ENCODE peak calls at places on chromosomes 13 and 19, in four cellular contexts. O is sigmoid colon, Z is tibial artery, G is left ventricle myocardium inferior. V is an unnamed sample.

GRCh38 chr19:1746401-1747284 is 6.7 kb upstream of the ONECUT3 start:
- DNase-seq in O (no peak), Z (no peak), G (no peak), V (no peak)

GRCh38 chr19:35609881-35610353 is 2.6 kb upstream of the HAUS5 start:
- DNase-seq in O (no peak), Z (no peak), G (no peak), V (no peak)

GRCh38 chr13:62093984-62094383 is 678.3 kb upstream of the PCDH20 start:
- DNase-seq in O (no peak), Z (no peak), G (no peak), V (no peak)

GRCh38 chr13:25068810-25069209 is 27.1 kb upstream of the PABPC3 start:
- DNase-seq in O (no peak), Z (no peak), G (no peak), V (no peak)

GRCh38 chr13:27039171-27039701 is 132.4 kb downstream of the USP12 start:
- DNase-seq in O (no peak), Z (no peak), G (no peak), V (no peak)

GRCh38 chr13:41520016-41520698 is 62.8 kb downstream of the RGCC start:
- DNase-seq in O (no peak), Z (no peak), G (no peak), V (no peak)

GRCh38 chr19:46533085-46534081 is 37.7 kb upstream of the PNMA8B start:
- DNase-seq in O (peak; percentile 45), Z (peak; percentile 63), G (no peak), V (no peak)

GRCh38 chr19:1651061-1651547 is 1.3 kb downstream of the TCF3 start:
- DNase-seq in O (peak; percentile 60), Z (no peak), G (no peak), V (no peak)

GRCh38 chr13:84776578-84776977 is 894.3 kb upstream of the SLITRK1 start:
- DNase-seq in O (no peak), Z (no peak), G (no peak), V (no peak)

GRCh38 chr19:6868341-6868740 is 19.0 kb upstream of the ADGRE1 start:
- DNase-seq in O (no peak), Z (no peak), G (no peak), V (peak; percentile 12)

GRCh38 chr19:41588497-41589209 is 12.7 kb downstream of the CEACAM21 start:
- DNase-seq in O (no peak), Z (no peak), G (no peak), V (no peak)

GRCh38 chr19:2867025-2867991 is at the start of gene ZNF556:
- DNase-seq in O (no peak), Z (no peak), G (no peak), V (no peak)

GRCh38 chr13:42377640-42378382 is 105.9 kb downstream of the AKAP11 start:
- DNase-seq in O (no peak), Z (no peak), G (no peak), V (no peak)

GRCh38 chr19:2242092-2242537 is 5.5 kb downstream of the SF3A2 start:
- DNase-seq in O (no peak), Z (no peak), G (no peak), V (no peak)

GRCh38 chr19:55597493-55597892 is 1.8 kb downstream of the FIZ1 start:
- DNase-seq in O (no peak), Z (no peak), G (no peak), V (no peak)

GRCh38 chr19:28456264-28456663 is 756.7 kb downstream of the UQCRFS1 start:
- DNase-seq in O (no peak), Z (no peak), G (no peak), V (no peak)

GRCh38 chr13:51772781-51773180 is 31.2 kb downstream of the DHRS12 start:
- DNase-seq in O (no peak), Z (no peak), G (no peak), V (no peak)

GRCh38 chr13:51614350-51614786 is 30.1 kb downstream of the WDFY2 start:
- DNase-seq in O (no peak), Z (no peak), G (no peak), V (no peak)

GRCh38 chr19:3210347-3211017 is 14.0 kb upstream of the CELF5 start:
- DNase-seq in O (no peak), Z (no peak), G (peak; percentile 46), V (peak; percentile 62)

GRCh38 chr19:5951338-5951861 is 26.5 kb downstream of the RANBP3 start:
- DNase-seq in O (peak; percentile 66), Z (no peak), G (no peak), V (no peak)

GRCh38 chr13:28325022-28325421 is 169.9 kb downstream of the FLT1 start:
- DNase-seq in O (no peak), Z (no peak), G (no peak), V (no peak)

GRCh38 chr13:79141082-79141481 is 265.0 kb downstream of the RBM26 start:
- DNase-seq in O (no peak), Z (no peak), G (no peak), V (no peak)

GRCh38 chr13:39779337-39780270 is 124.1 kb downstream of the COG6 start:
- DNase-seq in O (no peak), Z (no peak), G (no peak), V (no peak)

GRCh38 chr19:49907745-49908446 is 11.2 kb upstream of the IL4I1 start:
- DNase-seq in O (no peak), Z (no peak), G (no peak), V (no peak)

GRCh38 chr19:53977429-53977990 is 13.9 kb upstream of the CACNG6 start:
- DNase-seq in O (peak; percentile 87), Z (peak; percentile 78), G (peak; percentile 61), V (peak; percentile 90)

GRCh38 chr19:14440049-14440448 is 6.9 kb downstream of the PKN1 start:
- DNase-seq in O (peak; percentile 78), Z (peak; percentile 81), G (peak; percentile 82), V (peak; percentile 80)

GRCh38 chr13:19864018-19864338 is 529 bp upstream of the ZMYM5 start:
- DNase-seq in O (peak; percentile 83), Z (peak; percentile 86), G (peak; percentile 77), V (peak; percentile 82)

GRCh38 chr13:45626731-45627374 is 11.3 kb upstream of the ERICH6B start:
- DNase-seq in O (no peak), Z (no peak), G (no peak), V (no peak)

GRCh38 chr13:47545206-47545605 is 455.9 kb downstream of the SUCLA2 start:
- DNase-seq in O (no peak), Z (no peak), G (no peak), V (no peak)

GRCh38 chr13:101451641-101452040 is 834 bp upstream of the ITGBL1 start:
- DNase-seq in O (no peak), Z (no peak), G (no peak), V (no peak)
- H3K4me1 ChIP-seq in O (peaks cover 14% of the 10 kb centered on the region), Z (peaks cover 58% of the 10 kb centered on the region), G (peaks cover 15% of the 10 kb centered on the region), V (no peaks in the 10 kb centered on the region)

GRCh38 chr13:58376775-58377174 is 745.2 kb downstream of the PCDH17 start:
- DNase-seq in O (no peak), Z (no peak), G (no peak), V (no peak)
- TF ChIP-seq CTCF in O (no peak), Z (no peak), G (no peak), V (no peak)

DNA sequence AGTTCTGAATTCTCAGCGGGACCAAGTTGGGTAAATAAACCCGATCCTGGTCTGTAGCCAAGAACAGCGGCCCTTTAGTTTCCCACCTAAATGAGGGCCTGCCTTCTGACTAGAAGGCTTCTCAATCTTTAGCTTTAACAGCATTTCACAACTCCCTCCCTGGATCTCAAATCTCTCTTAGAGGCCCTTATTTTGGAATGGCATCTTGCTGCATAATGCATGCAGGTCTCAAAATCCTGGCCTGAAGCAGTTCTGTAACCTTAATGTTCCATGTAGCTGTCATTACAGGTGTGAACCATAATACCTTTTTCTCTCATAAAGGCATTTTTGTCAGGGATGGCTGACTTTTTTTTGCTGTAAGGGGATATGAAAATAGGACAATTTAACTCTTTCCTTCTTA is 29.5 kb downstream of the ZNF90 start:
- DNase-seq in O (no peak), Z (no peak), G (no peak), V (no peak)
- H3K36me3 ChIP-seq in O (no peaks in the 10 kb centered on the region), Z (peaks cover 43% of the 10 kb centered on the region), G (peaks cover 66% of the 10 kb centered on the region), V (no peaks in the 10 kb centered on the region)

DNA sequence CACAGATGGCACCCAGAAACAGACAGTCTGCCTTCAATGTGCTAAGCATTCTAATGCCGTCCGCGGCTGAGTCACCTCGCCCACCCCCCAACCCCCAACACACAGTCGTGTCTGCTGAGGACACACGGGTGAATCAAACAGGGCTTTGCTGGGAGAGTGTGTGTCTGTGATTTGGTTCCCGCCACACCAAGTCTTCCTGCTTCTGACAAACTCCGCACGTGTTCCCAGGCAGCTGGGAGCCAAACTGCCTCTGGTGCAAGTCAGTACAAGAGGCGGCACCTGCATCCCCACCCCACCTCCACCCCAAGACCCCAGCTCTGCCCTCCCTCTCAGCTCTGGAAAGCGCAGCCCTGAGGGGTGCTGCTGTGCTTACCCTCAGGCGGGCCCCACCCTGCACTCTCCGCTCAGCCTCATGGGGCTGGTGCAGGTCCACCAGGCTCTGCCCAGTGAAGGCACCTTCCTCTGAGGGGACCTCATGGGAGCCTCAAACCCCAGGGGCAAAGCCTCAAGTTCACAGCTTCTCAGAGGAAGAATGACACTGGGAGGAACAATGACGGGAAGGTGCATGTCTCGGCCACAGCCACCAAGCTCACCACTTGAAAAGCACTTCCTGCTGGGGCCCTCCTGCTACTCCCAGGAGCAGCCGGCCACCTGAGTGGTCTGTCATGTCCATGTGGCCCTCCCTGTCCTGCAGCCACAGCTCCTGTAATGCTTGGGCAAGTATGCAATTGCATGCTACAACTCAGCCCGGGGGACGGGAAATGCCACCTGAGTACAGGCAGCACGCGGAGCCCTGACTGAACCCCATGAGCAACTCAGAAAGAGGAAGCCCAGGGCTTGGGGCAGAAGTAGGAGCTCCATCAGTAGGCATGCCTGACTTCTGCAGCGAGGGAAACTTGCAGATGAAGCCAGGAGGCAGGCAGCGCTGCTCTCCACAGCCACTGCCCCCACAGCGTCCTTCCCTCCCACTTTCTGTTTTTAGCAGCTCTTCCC is 15.1 kb upstream of the SLC35E1 start:
- DNase-seq in O (no peak), Z (no peak), G (no peak), V (no peak)
- H3K4me1 ChIP-seq in O (peaks cover 88% of the 10 kb centered on the region), Z (peaks cover 70% of the 10 kb centered on the region), G (peaks cover 99% of the 10 kb centered on the region), V (peaks cover 75% of the 10 kb centered on the region)

DNA sequence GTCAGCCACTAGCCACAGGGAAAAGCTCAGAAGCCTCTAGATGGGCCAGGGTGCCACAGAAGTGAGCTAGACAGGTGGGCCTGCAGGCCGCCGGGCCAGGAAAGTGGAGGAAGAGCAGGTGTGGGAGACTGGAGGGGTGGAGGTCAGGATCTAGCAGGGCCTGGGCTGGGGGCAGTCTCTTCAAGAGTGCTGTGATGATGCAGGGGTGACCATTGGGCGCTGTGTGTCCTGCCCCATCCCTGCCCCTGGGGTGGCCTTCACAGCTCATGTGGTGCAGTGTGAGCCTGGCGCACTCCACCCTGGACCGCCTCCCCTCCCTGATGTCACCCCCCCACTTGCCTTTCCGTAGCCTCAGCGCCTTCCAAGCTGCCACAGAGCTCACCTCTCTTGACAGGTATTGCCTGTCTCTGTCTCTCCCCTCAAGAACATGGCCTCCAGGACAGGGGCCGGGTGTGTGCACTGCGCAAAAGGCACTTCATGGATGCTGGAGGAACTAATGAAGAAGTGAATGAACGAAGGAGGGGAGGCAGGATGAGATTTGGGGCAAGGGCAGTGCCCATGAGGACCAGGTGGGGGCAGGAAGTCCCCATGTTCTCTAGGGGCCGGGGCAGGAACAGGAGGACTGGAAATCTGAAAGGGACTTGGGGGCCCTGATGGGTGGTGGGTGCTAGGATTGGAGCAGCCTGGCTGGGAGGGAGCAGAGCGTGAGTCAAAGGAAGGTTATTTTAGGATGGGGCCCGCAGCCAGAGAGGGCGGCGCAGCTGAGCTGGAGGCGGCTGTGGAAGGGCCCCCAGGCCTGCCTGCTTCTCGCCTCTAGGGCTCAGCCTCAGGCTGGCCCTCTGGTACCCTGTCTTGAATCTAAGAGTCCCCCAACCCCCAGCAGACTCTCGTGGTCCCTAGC is 6.6 kb downstream of the SSBP4 start:
- DNase-seq in O (peak; percentile 88), Z (peak; percentile 89), G (peak; percentile 78), V (peak; percentile 78)
- TF ChIP-seq CTCF in O (peak; percentile 30), Z (peak; percentile 19), G (peak; percentile 37), V (no peak)

GRCh38 chr19:48127561-48127960 is 16.9 kb upstream of the PLA2G4C start:
- DNase-seq in O (no peak), Z (no peak), G (no peak), V (no peak)
- H3K36me3 ChIP-seq in O (no peaks in the 10 kb centered on the region), Z (peaks cover 13% of the 10 kb centered on the region), G (peaks cover 13% of the 10 kb centered on the region), V (peaks cover 48% of the 10 kb centered on the region)

V was measured in heart right ventricle.